ENCODE peak calls at places on chromosome 21, in five cellular contexts. G is transverse colon; R is neuronal stem cell; N is CD8-positive, alpha-beta memory T cell; U is pancreas. L is an unnamed sample. For H3K4me1, the result is how much of the 10 kb centered on the place peaks cover.

GRCh38 chr21:46393451-46393940 is 65.2 kb upstream of the DIP2A start:
- DNase-seq in N (no peak), U (no peak), R (no peak), G (no peak), L (no peak)

GRCh38 chr21:44735821-44736220 is 24.4 kb upstream of the TSPEAR start:
- DNase-seq in N (no peak), R (no peak), U (no peak), G (no peak), L (no peak)

GRCh38 chr21:46098303-46099141 is 610 bp downstream of the COL6A2 start:
- DNase-seq in G (peak), N (no peak), R (no peak), U (peak), L (no peak)

GRCh38 chr21:44375281-44375651 is 21.8 kb downstream of the TRPM2 start:
- DNase-seq in N (peak), U (no peak), G (peak), R (no peak), L (no peak)

GRCh38 chr21:45293214-45293725 is 5.6 kb upstream of the POFUT2 start:
- DNase-seq in G (no peak), N (no peak), R (no peak), U (no peak), L (no peak)

GRCh38 chr21:42834730-42835191 is 44.6 kb downstream of the WDR4 start:
- DNase-seq in R (no peak), G (no peak), U (no peak), N (no peak), L (no peak)

GRCh38 chr21:16476056-16476850 is 746.5 kb downstream of the USP25 start:
- DNase-seq in U (no peak), G (no peak), R (no peak), N (no peak), L (no peak)

GRCh38 chr21:45095505-45095904 is 21.1 kb downstream of the ADARB1 start:
- DNase-seq in R (no peak), N (no peak), U (no peak), G (no peak), L (no peak)

GRCh38 chr21:41537356-41537755 is 29.4 kb upstream of the TMPRSS2 start:
- DNase-seq in G (no peak), N (no peak), U (no peak), R (no peak), L (no peak)

GRCh38 chr21:15631342-15631741 is 98.4 kb upstream of the USP25 start:
- DNase-seq in U (no peak), G (no peak), R (no peak), N (no peak), L (no peak)

GRCh38 chr21:17585875-17586450 is 26.7 kb downstream of the BTG3 start:
- DNase-seq in R (peak), U (no peak), G (no peak), N (peak), L (peak)

GRCh38 chr21:42382915-42383314 is 12.9 kb downstream of the TMPRSS3 start:
- DNase-seq in R (no peak), G (no peak), N (no peak), U (no peak), L (no peak)

GRCh38 chr21:16419188-16419874 is 689.5 kb downstream of the USP25 start:
- DNase-seq in G (peak), R (no peak), U (peak), N (no peak), L (no peak)

GRCh38 chr21:36210779-36211659 is 54.4 kb downstream of the DOP1B start:
- DNase-seq in R (no peak), G (no peak), N (no peak), U (no peak), L (no peak)

GRCh38 chr21:46552274-46552673 is 52.6 kb downstream of the S100B start:
- DNase-seq in N (peak), G (no peak), U (no peak), R (no peak), L (peak)

GRCh38 chr21:42520628-42521253 is 7.1 kb downstream of the SLC37A1 start:
- DNase-seq in N (no peak), G (no peak), U (no peak), R (no peak), L (no peak)

GRCh38 chr21:15192243-15192642 is 127.4 kb upstream of the NRIP1 start:
- DNase-seq in R (no peak), G (no peak), N (no peak), U (no peak), L (no peak)

GRCh38 chr21:17921579-17922530 is 102.7 kb upstream of the C21orf91 start:
- DNase-seq in R (no peak), N (no peak), G (no peak), U (no peak), L (no peak)

GRCh38 chr21:35953570-35953969 is 106.8 kb downstream of the SETD4 start:
- DNase-seq in U (no peak), N (no peak), R (no peak), G (no peak), L (no peak)

GRCh38 chr21:35222021-35222420 is 172.9 kb upstream of the RUNX1 start:
- DNase-seq in N (no peak), G (no peak), R (no peak), U (no peak), L (peak)

GRCh38 chr21:41640756-41641509 is 125.9 kb downstream of the RIPK4 start:
- DNase-seq in N (no peak), G (no peak), R (no peak), U (no peak), L (no peak)

GRCh38 chr21:34886554-34887385 is 162.3 kb downstream of the RUNX1 start:
- DNase-seq in G (peak), U (peak), N (no peak), R (no peak), L (no peak)

GRCh38 chr21:43341349-43342163 is 85.4 kb downstream of the SIK1 start:
- DNase-seq in U (peak), R (no peak), N (no peak), G (no peak), L (no peak)

GRCh38 chr21:39637971-39638628 is 25.4 kb downstream of the B3GALT5 start:
- DNase-seq in N (no peak), U (no peak), G (peak), R (no peak), L (no peak)

GRCh38 chr21:46554431-46555224 is 50.3 kb downstream of the S100B start:
- DNase-seq in G (no peak), N (no peak), U (peak), R (no peak), L (no peak)

GRCh38 chr21:42161957-42162681 is 56.8 kb upstream of the ABCG1 start:
- DNase-seq in N (no peak), G (no peak), R (no peak), U (no peak), L (no peak)

GRCh38 chr21:34701726-34702125 is 32.9 kb downstream of the CLIC6 start:
- DNase-seq in R (no peak), U (no peak), G (no peak), N (no peak), L (no peak)

GRCh38 chr21:45695086-45695485 is 51.6 kb downstream of the PCBP3 start:
- DNase-seq in G (no peak), R (peak), U (no peak), N (no peak), L (no peak)

GRCh38 chr21:15752763-15753407 is 23.1 kb downstream of the USP25 start:
- DNase-seq in G (no peak), U (no peak), R (no peak), N (no peak), L (no peak)

GRCh38 chr21:46092811-46093667 is 4.9 kb upstream of the COL6A2 start:
- DNase-seq in N (no peak), G (no peak), R (no peak), U (no peak), L (peak)

GRCh38 chr21:35048183-35048601 is 910 bp downstream of the RUNX1 start:
- DNase-seq in R (no peak), N (no peak), G (no peak), U (no peak), L (no peak)

GRCh38 chr21:19767546-19767945 is 1230.7 kb upstream of the NCAM2 start:
- DNase-seq in G (no peak), N (no peak), U (no peak), R (no peak), L (no peak)

GRCh38 chr21:23936224-23936623 is 1671.1 kb downstream of the MRPL39 start:
- DNase-seq in U (no peak), G (no peak), R (peak), N (no peak), L (no peak)

GRCh38 chr21:34642211-34643075 is 26.4 kb upstream of the CLIC6 start:
- DNase-seq in R (no peak), G (no peak), N (no peak), U (no peak), L (no peak)

GRCh38 chr21:35088235-35088865 is 39.2 kb upstream of the RUNX1 start:
- DNase-seq in G (no peak), U (no peak), N (no peak), R (no peak), L (no peak)

GRCh38 chr21:44368711-44369446 is 15.5 kb downstream of the TRPM2 start:
- DNase-seq in U (peak), N (no peak), R (no peak), G (no peak), L (no peak)

GRCh38 chr21:44846485-44847260 is 26.8 kb downstream of the PTTG1IP start:
- DNase-seq in N (no peak), G (peak), R (no peak), U (no peak), L (no peak)

GRCh38 chr21:36125513-36126121 is 9.3 kb upstream of the CBR3 start:
- DNase-seq in U (no peak), R (no peak), G (peak), N (peak), L (peak)

GRCh38 chr21:33378081-33378480 is 25.1 kb upstream of the IFNGR2 start:
- DNase-seq in U (no peak), N (no peak), G (no peak), R (no peak), L (no peak)
- H3K4me1 ChIP-seq in U (under half), N (under half), G (under half), R (under half), L (under half)

DNA sequence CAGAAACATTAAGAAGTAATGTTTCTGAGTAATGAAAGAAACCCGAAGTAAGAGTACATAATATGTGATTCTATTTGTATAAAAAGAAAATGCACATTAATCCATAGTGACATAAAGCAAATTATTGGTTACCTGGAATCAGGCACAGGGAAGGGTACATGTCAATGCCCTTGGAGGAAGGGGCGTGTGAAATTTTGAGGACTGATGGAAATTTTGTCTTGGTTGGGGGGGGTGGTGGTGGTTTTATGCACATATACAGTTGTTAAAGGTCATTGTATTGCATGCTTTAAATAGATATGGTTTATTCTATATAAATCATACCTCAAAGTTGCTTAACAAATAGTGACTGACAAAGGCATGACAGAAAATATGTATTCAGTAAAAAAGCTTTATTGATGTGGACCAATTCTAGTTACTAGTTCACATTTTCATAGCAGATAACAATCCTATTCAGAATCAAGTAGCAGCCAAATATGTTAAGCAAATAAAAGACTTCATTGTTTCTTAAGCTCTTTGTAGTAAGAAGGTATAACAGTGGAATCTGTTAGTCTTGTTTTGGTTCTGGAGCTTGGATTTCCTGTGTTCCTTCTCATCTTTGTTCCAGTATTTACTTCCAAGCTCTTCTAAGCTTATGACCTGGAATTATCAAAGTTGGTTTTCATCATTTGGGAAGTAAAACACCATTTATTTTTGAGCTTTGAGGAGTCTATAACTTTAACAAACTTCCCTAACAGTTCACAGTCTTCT is 15.1 kb downstream of the BACH1 start:
- DNase-seq in G (no peak), R (no peak), U (no peak), N (no peak), L (no peak)
- H3K27ac ChIP-seq in G (no peak), R (no peak), U (no peak), N (no peak), L (no peak)

DNA sequence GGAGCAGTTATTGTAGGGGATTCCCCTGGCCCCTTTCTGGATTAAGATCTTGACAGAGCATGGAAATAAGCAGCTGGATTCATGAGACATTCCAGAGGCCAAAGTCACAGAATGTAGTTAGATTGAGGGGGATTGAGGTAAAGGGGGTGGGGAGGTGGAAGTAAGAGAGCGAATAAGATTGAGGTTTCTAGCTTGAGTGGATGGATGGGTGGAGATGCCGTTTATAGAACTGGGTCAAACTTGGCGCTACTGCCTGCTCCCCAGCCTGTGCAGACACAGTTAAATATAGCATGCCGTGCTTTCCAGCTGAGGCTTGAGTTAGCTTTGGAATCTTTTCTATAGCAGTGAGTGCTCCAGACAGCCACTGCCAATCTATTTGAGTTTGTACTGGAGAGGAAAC is 85.6 kb downstream of the DYRK1A start:
- DNase-seq in N (no peak), U (no peak), R (no peak), G (no peak), L (no peak)
- H3K4me1 ChIP-seq in N (half or more), U (under half), R (under half), G (under half), L (under half)

GRCh38 chr21:38611262-38611661 is 113.0 kb upstream of the ERG start:
- DNase-seq in N (no peak), U (no peak), G (no peak), R (no peak), L (no peak)

GRCh38 chr21:38609580-38609979 is 111.3 kb upstream of the ERG start:
- DNase-seq in U (no peak), G (no peak), R (no peak), N (no peak), L (no peak)

GRCh38 chr21:38614558-38614957 is 116.3 kb upstream of the ERG start:
- DNase-seq in U (no peak), R (no peak), N (no peak), G (no peak), L (no peak)

GRCh38 chr21:38610573-38611251 is 112.4 kb upstream of the ERG start:
- DNase-seq in G (no peak), U (no peak), R (no peak), N (no peak), L (no peak)

GRCh38 chr21:38613686-38614085 is 115.4 kb upstream of the ERG start:
- DNase-seq in U (no peak), N (no peak), G (no peak), R (no peak), L (no peak)
- H3K27ac ChIP-seq in U (no peak), N (no peak), G (no peak), R (no peak), L (no peak)

GRCh38 chr21:26962516-26963305 is 4.2 kb downstream of the ADAMTS5 start:
- DNase-seq in R (no peak), G (no peak), U (no peak), N (no peak), L (no peak)

GRCh38 chr21:26958792-26959191 is 8.1 kb downstream of the ADAMTS5 start:
- DNase-seq in U (no peak), N (no peak), R (no peak), G (no peak), L (no peak)

GRCh38 chr21:26964379-26964778 is 2.5 kb downstream of the ADAMTS5 start:
- DNase-seq in N (no peak), U (no peak), G (peak), R (no peak), L (no peak)

GRCh38 chr21:26965091-26965566 is 1.8 kb downstream of the ADAMTS5 start:
- DNase-seq in G (no peak), U (peak), N (no peak), R (no peak), L (no peak)

GRCh38 chr21:26961704-26962103 is 5.2 kb downstream of the ADAMTS5 start:
- DNase-seq in R (no peak), G (no peak), N (no peak), U (no peak), L (no peak)
- H3K4me1 ChIP-seq in R (under half), G (under half), N (under half), U (under half), L (under half)

L was measured in naive thymus-derived CD4-positive, alpha-beta T cell.